ENCODE peak calls at places on chromosomes 2 and 18, in seven cellular contexts. E is EL; Z is activated T-cell treated with anti-CD3 and anti-CD28 coated beads for 1 hour; F is activated CD8-positive, alpha-beta memory T cell treated with anti-CD3 and anti-CD28 coated beads, Interleukin-2, amount 50 U/mL, for 4 hours; D is M059J; M is HT1080; N is naive thymus-derived CD8-positive, alpha-beta T cell. C is an unnamed sample.

GRCh38 chr2:49664827-49665226 is 510.5 kb upstream of the FSHR start:
- DNase-seq in E (no peak), Z (no peak), F (no peak), D (no peak), M (no peak), N (no peak), C (no peak)

GRCh38 chr2:139218181-139218580 is 438.0 kb upstream of the NXPH2 start:
- DNase-seq in E (no peak), Z (no peak), F (no peak), D (no peak), M (peak; percentile 38), N (no peak), C (no peak)

GRCh38 chr2:144151405-144151804 is 368.5 kb downstream of the ZEB2 start:
- DNase-seq in E (no peak), Z (no peak), F (no peak), D (no peak), M (no peak), N (no peak), C (no peak)

GRCh38 chr2:223585691-223586090 is 16.5 kb downstream of the SCG2 start:
- DNase-seq in E (no peak), Z (no peak), F (no peak), D (peak; percentile 62), M (peak; percentile 22), N (no peak), C (no peak)

GRCh38 chr2:18924905-18925691 is 335.7 kb upstream of the NT5C1B start:
- DNase-seq in E (peak; percentile 90), Z (no peak), F (no peak), D (peak; percentile 84), M (peak; percentile 54), N (no peak), C (peak; percentile 16)

GRCh38 chr2:172246649-172247048 is 143.9 kb upstream of the DLX2 start:
- DNase-seq in E (peak; percentile 36), Z (no peak), F (no peak), D (peak; percentile 78), M (peak; percentile 97), N (no peak), C (peak; percentile 42)

GRCh38 chr2:9249036-9249800 is 42.6 kb downstream of the ASAP2 start:
- DNase-seq in E (peak; percentile 87), Z (no peak), F (no peak), D (peak; percentile 81), M (peak; percentile 80), N (no peak), C (peak; percentile 58)

GRCh38 chr18:44719519-44720060 is 38.9 kb downstream of the SETBP1 start:
- DNase-seq in E (no peak), Z (no peak), F (no peak), D (no peak), M (no peak), N (no peak), C (no peak)

C was measured in Caki2.